ENCODE peak calls at places on chromosomes 12 and 14, in five cellular contexts. One of them, this sample, is unnamed.

GRCh38 chr12:86349196-86349595 is 93.0 kb upstream of the MGAT4C start:
- DNase-seq in sigmoid colon: no peak
- DNase-seq in fibroblast of lung: no peak
- DNase-seq in type B pancreatic cell: no peak
- DNase-seq in GM13977: no peak
- DNase-seq in this sample: no peak

GRCh38 chr14:20400965-20401593 is 12.2 kb downstream of the TEP1 start:
- DNase-seq in fibroblast of lung: peak
- DNase-seq in type B pancreatic cell: no peak
- DNase-seq in sigmoid colon: no peak
- DNase-seq in GM13977: no peak
- DNase-seq in this sample: no peak

GRCh38 chr14:54252072-54252730 is 144.6 kb upstream of the CDKN3 start:
- DNase-seq in fibroblast of lung: peak
- DNase-seq in sigmoid colon: no peak
- DNase-seq in type B pancreatic cell: no peak
- DNase-seq in GM13977: no peak
- DNase-seq in this sample: no peak

GRCh38 chr12:55112378-55112777 is 13.8 kb upstream of the OR9K2 start:
- DNase-seq in sigmoid colon: no peak
- DNase-seq in GM13977: no peak
- DNase-seq in fibroblast of lung: no peak
- DNase-seq in type B pancreatic cell: no peak
- DNase-seq in this sample: no peak

GRCh38 chr12:62191747-62192485 is 68.3 kb upstream of the USP15 start:
- DNase-seq in fibroblast of lung: peak
- DNase-seq in GM13977: peak
- DNase-seq in type B pancreatic cell: no peak
- DNase-seq in sigmoid colon: peak
- DNase-seq in this sample: peak

GRCh38 chr12:16346931-16347330 is 514 bp upstream of the MGST1 start:
- DNase-seq in fibroblast of lung: no peak
- DNase-seq in sigmoid colon: no peak
- DNase-seq in type B pancreatic cell: no peak
- DNase-seq in GM13977: no peak
- DNase-seq in this sample: no peak

GRCh38 chr12:63066782-63067181 is 84.2 kb downstream of the AVPR1A start:
- DNase-seq in GM13977: no peak
- DNase-seq in type B pancreatic cell: no peak
- DNase-seq in sigmoid colon: no peak
- DNase-seq in fibroblast of lung: no peak
- DNase-seq in this sample: no peak

GRCh38 chr12:104694161-104694560 is 237.4 kb downstream of the CHST11 start:
- DNase-seq in GM13977: no peak
- DNase-seq in fibroblast of lung: peak
- DNase-seq in sigmoid colon: no peak
- DNase-seq in type B pancreatic cell: no peak
- DNase-seq in this sample: no peak

GRCh38 chr12:56080556-56081138 is 682 bp downstream of the ERBB3 start:
- DNase-seq in fibroblast of lung: no peak
- DNase-seq in sigmoid colon: no peak
- DNase-seq in GM13977: peak
- DNase-seq in type B pancreatic cell: no peak
- DNase-seq in this sample: no peak

GRCh38 chr14:92632546-92633273 is 115.7 kb downstream of the LGMN start:
- DNase-seq in GM13977: no peak
- DNase-seq in fibroblast of lung: no peak
- DNase-seq in type B pancreatic cell: no peak
- DNase-seq in sigmoid colon: peak
- DNase-seq in this sample: no peak

GRCh38 chr12:21618566-21618965 is 13.9 kb upstream of the GYS2 start:
- DNase-seq in sigmoid colon: no peak
- DNase-seq in type B pancreatic cell: no peak
- DNase-seq in GM13977: no peak
- DNase-seq in fibroblast of lung: no peak
- DNase-seq in this sample: no peak

GRCh38 chr12:67758119-67758873 is 109.8 kb downstream of the DYRK2 start:
- DNase-seq in GM13977: peak
- DNase-seq in fibroblast of lung: no peak
- DNase-seq in sigmoid colon: no peak
- DNase-seq in type B pancreatic cell: no peak
- DNase-seq in this sample: peak

GRCh38 chr14:93759781-93760307 is 28.4 kb downstream of the PRIMA1 start:
- DNase-seq in sigmoid colon: peak
- DNase-seq in type B pancreatic cell: no peak
- DNase-seq in fibroblast of lung: no peak
- DNase-seq in GM13977: no peak
- DNase-seq in this sample: no peak

GRCh38 chr14:92973265-92973797 is 50.4 kb downstream of the CHGA start:
- DNase-seq in GM13977: no peak
- DNase-seq in type B pancreatic cell: no peak
- DNase-seq in sigmoid colon: peak
- DNase-seq in fibroblast of lung: peak
- DNase-seq in this sample: no peak

GRCh38 chr12:11553871-11554533 is 95.5 kb upstream of the ETV6 start:
- DNase-seq in type B pancreatic cell: no peak
- DNase-seq in sigmoid colon: peak
- DNase-seq in fibroblast of lung: peak
- DNase-seq in GM13977: peak
- DNase-seq in this sample: peak

GRCh38 chr14:101757064-101757838 is 4.3 kb upstream of the PPP2R5C start:
- DNase-seq in fibroblast of lung: no peak
- DNase-seq in type B pancreatic cell: no peak
- DNase-seq in sigmoid colon: no peak
- DNase-seq in GM13977: no peak
- DNase-seq in this sample: no peak

GRCh38 chr12:105880824-105881388 is 257.8 kb downstream of the NUAK1 start:
- DNase-seq in GM13977: no peak
- DNase-seq in type B pancreatic cell: no peak
- DNase-seq in fibroblast of lung: no peak
- DNase-seq in sigmoid colon: no peak
- DNase-seq in this sample: no peak

GRCh38 chr12:105876426-105876927 is 262.3 kb downstream of the NUAK1 start:
- DNase-seq in GM13977: no peak
- DNase-seq in fibroblast of lung: peak
- DNase-seq in type B pancreatic cell: no peak
- DNase-seq in sigmoid colon: no peak
- DNase-seq in this sample: no peak

GRCh38 chr12:105887131-105887530 is 251.6 kb downstream of the NUAK1 start:
- DNase-seq in sigmoid colon: no peak
- DNase-seq in fibroblast of lung: no peak
- DNase-seq in type B pancreatic cell: no peak
- DNase-seq in GM13977: no peak
- DNase-seq in this sample: no peak

GRCh38 chr12:105878964-105879363 is 259.8 kb downstream of the NUAK1 start:
- DNase-seq in sigmoid colon: no peak
- DNase-seq in fibroblast of lung: no peak
- DNase-seq in GM13977: no peak
- DNase-seq in type B pancreatic cell: no peak
- DNase-seq in this sample: no peak

GRCh38 chr12:105882404-105882803 is 256.4 kb downstream of the NUAK1 start:
- DNase-seq in GM13977: no peak
- DNase-seq in type B pancreatic cell: no peak
- DNase-seq in sigmoid colon: no peak
- DNase-seq in fibroblast of lung: peak
- DNase-seq in this sample: no peak
- TF ChIP-seq CTCF in GM13977: no peak
- TF ChIP-seq CTCF in type B pancreatic cell: no peak
- TF ChIP-seq CTCF in sigmoid colon: no peak
- TF ChIP-seq CTCF in fibroblast of lung: no peak
- TF ChIP-seq CTCF in this sample: no peak

GRCh38 chr12:1698638-1699214 is 7.9 kb downstream of the ADIPOR2 start:
- DNase-seq in fibroblast of lung: no peak
- DNase-seq in GM13977: no peak
- DNase-seq in type B pancreatic cell: no peak
- DNase-seq in sigmoid colon: no peak
- DNase-seq in this sample: no peak
- TF ChIP-seq CTCF in fibroblast of lung: no peak
- TF ChIP-seq CTCF in GM13977: no peak
- TF ChIP-seq CTCF in type B pancreatic cell: no peak
- TF ChIP-seq CTCF in sigmoid colon: no peak
- TF ChIP-seq CTCF in this sample: no peak

DNA sequence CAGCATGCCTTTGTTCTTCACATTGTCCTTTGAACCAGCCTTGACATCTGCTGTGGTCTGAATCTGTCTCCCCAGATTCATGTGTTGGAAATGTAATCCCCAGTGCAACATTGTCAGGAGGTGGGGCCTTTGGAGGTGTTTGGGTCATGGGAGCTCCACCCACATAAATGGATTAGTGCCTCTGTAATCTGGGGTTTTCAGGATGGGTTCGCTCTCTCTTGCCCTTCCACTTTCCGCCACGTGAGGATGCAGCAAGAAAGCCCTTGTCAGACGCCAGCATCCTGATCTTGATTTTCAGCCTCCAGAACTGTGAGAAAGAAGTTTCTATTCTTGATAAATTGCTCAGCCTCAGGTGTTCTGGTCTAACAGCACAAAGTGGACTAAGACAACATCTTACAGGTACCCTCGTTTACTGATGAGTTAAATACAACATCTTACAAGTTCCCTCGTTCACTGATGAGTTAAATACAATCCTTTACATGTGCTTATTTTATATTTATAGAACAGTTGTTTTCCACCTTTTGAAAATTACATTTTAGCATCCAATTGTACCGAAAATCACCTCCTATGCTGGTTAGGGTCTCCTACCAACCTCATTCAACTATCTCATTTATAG is 54.4 kb upstream of the RIMBP2 start:
- DNase-seq in GM13977: no peak
- DNase-seq in fibroblast of lung: no peak
- DNase-seq in type B pancreatic cell: no peak
- DNase-seq in sigmoid colon: no peak
- DNase-seq in this sample: no peak
- TF ChIP-seq CTCF in GM13977: no peak
- TF ChIP-seq CTCF in fibroblast of lung: no peak
- TF ChIP-seq CTCF in type B pancreatic cell: no peak
- TF ChIP-seq CTCF in sigmoid colon: no peak
- TF ChIP-seq CTCF in this sample: no peak

GRCh38 chr12:39443704-39444234 is 849 bp upstream of the KIF21A start:
- DNase-seq in sigmoid colon: no peak
- DNase-seq in GM13977: no peak
- DNase-seq in fibroblast of lung: peak
- DNase-seq in type B pancreatic cell: no peak
- DNase-seq in this sample: no peak

GRCh38 chr12:39441189-39441962 is 1.5 kb downstream of the KIF21A start:
- DNase-seq in sigmoid colon: no peak
- DNase-seq in fibroblast of lung: no peak
- DNase-seq in GM13977: no peak
- DNase-seq in type B pancreatic cell: no peak
- DNase-seq in this sample: no peak

GRCh38 chr12:39441963-39442894 is 691 bp downstream of the KIF21A start:
- DNase-seq in sigmoid colon: peak
- DNase-seq in GM13977: peak
- DNase-seq in type B pancreatic cell: peak
- DNase-seq in fibroblast of lung: peak
- DNase-seq in this sample: peak

GRCh38 chr12:39440781-39441180 is 2.1 kb downstream of the KIF21A start:
- DNase-seq in sigmoid colon: no peak
- DNase-seq in type B pancreatic cell: no peak
- DNase-seq in GM13977: no peak
- DNase-seq in fibroblast of lung: no peak
- DNase-seq in this sample: no peak

DNA sequence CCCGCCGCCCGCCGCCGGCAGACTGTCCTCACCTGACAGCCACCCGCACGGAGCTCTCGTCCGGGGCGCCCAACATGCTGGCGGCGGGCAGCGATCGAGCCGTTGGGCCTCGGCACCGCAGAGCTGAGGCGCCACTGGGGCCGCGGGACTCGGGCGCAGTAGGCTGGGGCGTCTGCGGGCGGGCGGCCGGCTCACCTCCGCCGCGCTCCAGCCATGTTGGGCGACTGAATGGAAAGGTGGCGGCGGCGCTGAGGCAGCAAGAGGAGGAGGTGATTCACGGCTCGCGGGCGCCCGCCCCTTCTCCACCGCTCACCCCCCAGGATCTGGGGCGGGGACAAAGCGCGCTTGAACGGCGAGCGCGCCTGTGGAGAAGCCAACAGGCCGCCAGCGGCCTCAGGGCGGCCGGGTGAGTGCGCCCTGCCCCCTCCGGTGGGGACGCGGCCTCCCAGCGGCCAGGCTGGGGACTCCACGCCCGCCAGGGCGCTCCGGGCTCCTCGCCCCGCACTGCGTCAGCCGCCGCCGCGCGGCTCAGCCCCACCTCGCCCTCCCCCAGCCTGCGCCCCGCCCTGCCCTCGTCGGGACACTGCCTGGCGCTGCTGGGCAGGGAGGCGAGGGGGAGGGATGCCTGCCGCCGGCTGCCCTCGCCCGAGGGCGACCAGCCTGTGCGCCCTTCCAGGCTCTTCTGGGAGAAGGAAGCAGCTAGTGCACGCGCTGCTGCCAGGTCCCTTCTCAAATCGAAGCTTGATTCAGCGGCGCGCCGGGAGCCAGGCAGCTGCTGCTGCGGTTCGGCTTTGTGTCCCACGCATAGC is at the start of gene KIF21A:
- DNase-seq in GM13977: peak
- DNase-seq in type B pancreatic cell: peak
- DNase-seq in fibroblast of lung: peak
- DNase-seq in sigmoid colon: peak
- DNase-seq in this sample: peak
- TF ChIP-seq CTCF in GM13977: peak
- TF ChIP-seq CTCF in type B pancreatic cell: peak
- TF ChIP-seq CTCF in fibroblast of lung: peak
- TF ChIP-seq CTCF in sigmoid colon: peak
- TF ChIP-seq CTCF in this sample: peak

GRCh38 chr12:3935078-3935477 is 61.9 kb upstream of the PARP11 start:
- DNase-seq in fibroblast of lung: no peak
- DNase-seq in GM13977: no peak
- DNase-seq in type B pancreatic cell: no peak
- DNase-seq in sigmoid colon: no peak
- DNase-seq in this sample: no peak

GRCh38 chr12:3931721-3932120 is 58.5 kb upstream of the PARP11 start:
- DNase-seq in GM13977: no peak
- DNase-seq in sigmoid colon: no peak
- DNase-seq in type B pancreatic cell: no peak
- DNase-seq in fibroblast of lung: no peak
- DNase-seq in this sample: no peak

GRCh38 chr12:3931206-3931605 is 58.0 kb upstream of the PARP11 start:
- DNase-seq in type B pancreatic cell: no peak
- DNase-seq in sigmoid colon: no peak
- DNase-seq in GM13977: no peak
- DNase-seq in fibroblast of lung: no peak
- DNase-seq in this sample: no peak

GRCh38 chr12:3933074-3933818 is 60.0 kb upstream of the PARP11 start:
- DNase-seq in sigmoid colon: no peak
- DNase-seq in fibroblast of lung: no peak
- DNase-seq in GM13977: no peak
- DNase-seq in type B pancreatic cell: no peak
- DNase-seq in this sample: no peak

DNA sequence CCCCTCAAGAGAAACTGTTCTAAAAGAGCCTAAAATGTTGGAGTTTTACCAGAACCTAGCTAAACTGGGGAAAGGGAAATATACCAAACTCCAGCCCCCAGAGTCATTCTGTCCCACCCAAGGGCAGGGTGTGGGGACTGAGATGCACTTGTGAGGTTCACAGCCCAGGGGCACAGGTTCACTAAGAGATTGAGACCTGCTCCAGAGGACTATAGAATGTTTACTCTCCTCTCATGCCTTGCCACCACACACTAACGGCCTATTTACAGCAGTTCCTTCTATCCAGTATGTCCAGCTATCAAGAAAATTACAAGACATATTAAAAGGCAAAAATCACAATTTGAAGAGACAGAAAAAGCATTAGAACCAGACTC is 60.6 kb upstream of the PARP11 start:
- DNase-seq in GM13977: no peak
- DNase-seq in sigmoid colon: no peak
- DNase-seq in type B pancreatic cell: no peak
- DNase-seq in fibroblast of lung: no peak
- DNase-seq in this sample: no peak
- TF ChIP-seq CTCF in GM13977: no peak
- TF ChIP-seq CTCF in sigmoid colon: no peak
- TF ChIP-seq CTCF in type B pancreatic cell: no peak
- TF ChIP-seq CTCF in fibroblast of lung: no peak
- TF ChIP-seq CTCF in this sample: no peak

This sample was measured in GM10248.